ENCODE peak calls at places on chromosomes 2 and 18, in ten cellular contexts. L, A, S, M, T, K, G, B, O and P are unnamed samples.

GRCh38 chr2:69948032-69948962 is 13.1 kb downstream of the ASPRV1 start:
- DNase-seq in T (no peak), G (no peak), M (peak; percentile 45), K (no peak), L (no peak), A (no peak), B (no peak), O (no peak), S (peak; percentile 15), P (no peak)

GRCh38 chr2:182548031-182548950 is 121.5 kb upstream of the PDE1A start:
- DNase-seq in K (no peak), T (no peak), A (no peak), G (no peak), M (no peak), B (no peak), S (no peak), L (peak; percentile 77), O (no peak), P (no peak)

GRCh38 chr2:108923019-108923700 is 65.9 kb downstream of the EDAR start:
- DNase-seq in T (no peak), G (no peak), B (peak; percentile 82), L (no peak), K (no peak), O (no peak), M (no peak), A (no peak), S (no peak), P (no peak)

GRCh38 chr2:219045937-219046550 is 4.7 kb upstream of the CFAP65 start:
- DNase-seq in T (no peak), S (no peak), L (peak; percentile 51), K (peak; percentile 51), B (peak; percentile 47), M (peak; percentile 88), O (no peak), A (no peak), G (peak; percentile 60), P (no peak)

GRCh38 chr2:222241054-222241453 is 57.7 kb downstream of the PAX3 start:
- DNase-seq in G (no peak), T (no peak), S (peak; percentile 47), K (no peak), L (no peak), M (no peak), A (no peak), B (no peak), O (no peak), P (no peak)

GRCh38 chr2:230000118-230000841 is 68.4 kb downstream of the SLC16A14 start:
- DNase-seq in T (no peak), A (no peak), G (no peak), L (no peak), S (no peak), B (peak; percentile 26), M (no peak), O (no peak), K (no peak), P (no peak)

GRCh38 chr2:48530033-48530804 is at the start of gene STON1:
- DNase-seq in G (peak; percentile 12), T (no peak), A (no peak), B (no peak), M (peak; percentile 81), S (peak; percentile 74), O (no peak), K (peak; percentile 41), L (peak; percentile 83), P (peak; percentile 14)

GRCh38 chr2:238841542-238842181 is 6.2 kb upstream of the TWIST2 start:
- DNase-seq in T (no peak), L (no peak), B (no peak), O (no peak), M (no peak), S (no peak), G (no peak), K (no peak), A (no peak), P (no peak)

GRCh38 chr2:36650031-36650430 is 46.5 kb upstream of the VIT start:
- DNase-seq in S (no peak), K (no peak), G (peak; percentile 64), O (no peak), M (peak; percentile 53), L (peak; percentile 54), A (no peak), T (no peak), B (no peak), P (no peak)

GRCh38 chr2:112841399-112842044 is 4.9 kb upstream of the IL1B start:
- DNase-seq in K (no peak), L (peak; percentile 35), O (no peak), G (no peak), A (no peak), S (no peak), T (no peak), B (no peak), M (no peak), P (no peak)

GRCh38 chr2:74515271-74516069 is 1.2 kb downstream of the TLX2 start:
- DNase-seq in S (no peak), M (no peak), T (no peak), A (no peak), G (no peak), B (no peak), L (no peak), O (no peak), K (peak; percentile 28), P (no peak)

GRCh38 chr2:226274143-226274542 is 525.5 kb downstream of the IRS1 start:
- DNase-seq in O (no peak), M (no peak), G (no peak), B (no peak), T (no peak), K (no peak), A (no peak), L (no peak), S (no peak), P (no peak)

GRCh38 chr18:36354989-36355388 is 57.5 kb downstream of the FHOD3 start:
- DNase-seq in M (no peak), T (no peak), G (no peak), K (no peak), L (no peak), S (no peak), A (no peak), O (no peak), B (no peak), P (no peak)

GRCh38 chr2:157256621-157257020 is 884 bp upstream of the GALNT5 start:
- DNase-seq in B (no peak), S (no peak), K (no peak), A (no peak), O (no peak), T (peak; percentile 10), M (no peak), L (no peak), G (no peak), P (no peak)

GRCh38 chr2:230895536-230896345 is 29.3 kb downstream of the GPR55 start:
- DNase-seq in M (no peak), A (no peak), K (no peak), S (no peak), G (no peak), T (no peak), L (no peak), O (no peak), B (no peak), P (no peak)

GRCh38 chr2:62177392-62178026 is 18.4 kb upstream of the B3GNT2 start:
- DNase-seq in K (no peak), A (no peak), L (no peak), B (no peak), O (no peak), M (no peak), T (no peak), S (no peak), G (no peak), P (no peak)

GRCh38 chr18:69031571-69032451 is 233.9 kb downstream of the CCDC102B start:
- DNase-seq in S (peak; percentile 40), T (no peak), G (no peak), K (no peak), B (no peak), O (no peak), M (no peak), L (no peak), A (no peak), P (no peak)

GRCh38 chr18:10421859-10422258 is 32.6 kb upstream of the APCDD1 start:
- DNase-seq in B (no peak), S (no peak), T (no peak), G (no peak), O (no peak), K (no peak), A (no peak), L (peak; percentile 61), M (no peak), P (no peak)

GRCh38 chr2:216497808-216498366 is 757 bp upstream of the RPL37A start:
- DNase-seq in K (no peak), G (no peak), T (no peak), B (no peak), L (no peak), O (no peak), S (no peak), A (no peak), M (no peak), P (no peak)

GRCh38 chr18:76514573-76514972 is 19.5 kb upstream of the ZNF516 start:
- DNase-seq in G (no peak), O (no peak), B (no peak), K (no peak), L (no peak), M (no peak), S (no peak), T (no peak), A (no peak), P (no peak)

GRCh38 chr2:71637736-71638135 is 184.4 kb downstream of the DYSF start:
- DNase-seq in T (no peak), A (no peak), B (no peak), G (no peak), K (no peak), O (no peak), S (no peak), M (no peak), L (no peak), P (no peak)

GRCh38 chr2:171345971-171346722 is 87.6 kb downstream of the METTL8 start:
- DNase-seq in O (no peak), A (no peak), K (no peak), B (no peak), L (peak; percentile 10), T (no peak), G (no peak), M (no peak), S (no peak), P (no peak)

GRCh38 chr2:109188485-109188868 is 59.5 kb downstream of the SH3RF3 start:
- DNase-seq in A (no peak), G (no peak), T (no peak), B (peak; percentile 82), S (no peak), M (peak; percentile 44), O (no peak), K (no peak), L (no peak), P (no peak)

GRCh38 chr2:168654724-168655123 is 147.7 kb upstream of the NOSTRIN start:
- DNase-seq in B (no peak), T (no peak), M (no peak), G (no peak), O (no peak), L (no peak), K (no peak), A (no peak), S (no peak), P (no peak)

GRCh38 chr2:20514596-20515269 is 67.9 kb downstream of the RHOB start:
- DNase-seq in M (peak; percentile 55), B (no peak), L (peak; percentile 97), K (no peak), O (no peak), S (no peak), A (no peak), G (peak; percentile 95), T (no peak), P (no peak)

GRCh38 chr2:142423603-142424002 is 292.8 kb upstream of the LRP1B start:
- DNase-seq in S (no peak), O (no peak), B (no peak), G (no peak), K (no peak), A (no peak), M (no peak), L (no peak), T (no peak), P (no peak)

GRCh38 chr2:207008105-207008990 is 69.0 kb downstream of the CPO start:
- DNase-seq in A (no peak), S (no peak), M (peak; percentile 74), T (no peak), B (no peak), K (no peak), L (peak; percentile 39), G (peak; percentile 10), O (no peak), P (peak; percentile 5)

GRCh38 chr2:170503971-170504819 is 210.9 kb upstream of the SP5 start:
- DNase-seq in K (no peak), O (no peak), A (no peak), M (no peak), B (no peak), L (peak; percentile 17), S (no peak), T (no peak), G (no peak), P (no peak)